ENCODE peak calls at places on chromosome 18, in eight cellular contexts. J is GM12865, F is endothelial cell, Z is AG04450, S is HL-60, K is A549, I is WERI-Rb-1, P is neural crest cell. Y is an unnamed sample.
A peak's percentile ranks its signal among the peaks of the same experiment; 100 is the strongest.

GRCh38 chr18:5475252-5475651 is 68.5 kb downstream of the EPB41L3 start:
- DNase-seq in J (no peak), K (no peak), Z (no peak), P (no peak), I (no peak), F (no peak), S (peak; percentile 65), Y (no peak)

GRCh38 chr18:30811580-30811979 is 231.0 kb downstream of the DSC3 start:
- DNase-seq in Z (no peak), F (no peak), K (no peak), P (no peak), I (no peak), J (no peak), S (no peak), Y (no peak)

GRCh38 chr18:69817335-69817935 is 130.2 kb downstream of the CD226 start:
- DNase-seq in Z (peak; percentile 95), P (no peak), K (no peak), F (no peak), J (peak; percentile 12), S (no peak), I (no peak), Y (peak; percentile 55)

GRCh38 chr18:44899832-44900231 is 219.1 kb downstream of the SETBP1 start:
- DNase-seq in Z (no peak), I (no peak), K (no peak), P (no peak), J (peak; percentile 19), F (no peak), S (no peak), Y (no peak)

GRCh38 chr18:36321636-36322407 is 24.3 kb downstream of the FHOD3 start:
- DNase-seq in P (no peak), Z (no peak), I (no peak), K (peak; percentile 26), S (no peak), J (no peak), F (no peak), Y (peak; percentile 48)

GRCh38 chr18:23701544-23702064 is 12.4 kb downstream of the LAMA3 start:
- DNase-seq in P (no peak), I (no peak), J (no peak), K (no peak), F (no peak), Z (no peak), S (no peak), Y (no peak)

GRCh38 chr18:58991127-58991798 is 126.6 kb downstream of the ZNF532 start:
- DNase-seq in Z (no peak), S (no peak), P (no peak), F (no peak), I (no peak), K (no peak), J (peak; percentile 80), Y (no peak)

GRCh38 chr18:63879684-63880083 is 7.8 kb upstream of the SERPINB2 start:
- DNase-seq in F (no peak), J (no peak), K (no peak), I (no peak), Z (no peak), S (no peak), P (no peak), Y (peak; percentile 29)

GRCh38 chr18:15005313-15006130 is 257.6 kb downstream of the ANKRD30B start:
- DNase-seq in K (no peak), Z (no peak), S (no peak), I (no peak), P (no peak), J (no peak), F (no peak), Y (no peak)

GRCh38 chr18:21955757-21956652 is 213.4 kb upstream of the GATA6 start:
- DNase-seq in J (peak; percentile 76), P (peak; percentile 81), K (peak; percentile 59), S (peak; percentile 36), Z (peak; percentile 33), I (peak; percentile 71), F (peak; percentile 81), Y (peak; percentile 51)

GRCh38 chr18:35040638-35040987 is 600 bp upstream of the MAPRE2 start:
- DNase-seq in P (no peak), J (no peak), K (no peak), Z (no peak), F (no peak), I (no peak), S (no peak), Y (no peak)

GRCh38 chr18:35043207-35043606 is 2.0 kb downstream of the MAPRE2 start:
- DNase-seq in Z (no peak), P (no peak), J (no peak), F (no peak), S (no peak), I (no peak), K (no peak), Y (no peak)

GRCh38 chr18:35040988-35041751 is at the start of gene MAPRE2:
- DNase-seq in S (peak; percentile 99), K (peak; percentile 95), P (peak; percentile 99), F (peak; percentile 99), Z (peak; percentile 95), I (peak; percentile 98), J (peak; percentile 98), Y (peak; percentile 96)

GRCh38 chr18:35042389-35043066 is 1.3 kb downstream of the MAPRE2 start:
- DNase-seq in J (peak; percentile 17), K (no peak), I (no peak), F (no peak), S (no peak), Z (no peak), P (no peak), Y (no peak)

GRCh38 chr18:35041752-35042379 is 653 bp downstream of the MAPRE2 start:
- DNase-seq in I (peak; percentile 30), P (no peak), F (no peak), S (no peak), Z (no peak), J (peak; percentile 25), K (no peak), Y (no peak)
- TF ChIP-seq CTCF in I (no peak), P (peak; percentile 17), F (no peak), S (no peak), Z (peak; percentile 10), J (no peak), K (no peak), Y (no peak)

DNA sequence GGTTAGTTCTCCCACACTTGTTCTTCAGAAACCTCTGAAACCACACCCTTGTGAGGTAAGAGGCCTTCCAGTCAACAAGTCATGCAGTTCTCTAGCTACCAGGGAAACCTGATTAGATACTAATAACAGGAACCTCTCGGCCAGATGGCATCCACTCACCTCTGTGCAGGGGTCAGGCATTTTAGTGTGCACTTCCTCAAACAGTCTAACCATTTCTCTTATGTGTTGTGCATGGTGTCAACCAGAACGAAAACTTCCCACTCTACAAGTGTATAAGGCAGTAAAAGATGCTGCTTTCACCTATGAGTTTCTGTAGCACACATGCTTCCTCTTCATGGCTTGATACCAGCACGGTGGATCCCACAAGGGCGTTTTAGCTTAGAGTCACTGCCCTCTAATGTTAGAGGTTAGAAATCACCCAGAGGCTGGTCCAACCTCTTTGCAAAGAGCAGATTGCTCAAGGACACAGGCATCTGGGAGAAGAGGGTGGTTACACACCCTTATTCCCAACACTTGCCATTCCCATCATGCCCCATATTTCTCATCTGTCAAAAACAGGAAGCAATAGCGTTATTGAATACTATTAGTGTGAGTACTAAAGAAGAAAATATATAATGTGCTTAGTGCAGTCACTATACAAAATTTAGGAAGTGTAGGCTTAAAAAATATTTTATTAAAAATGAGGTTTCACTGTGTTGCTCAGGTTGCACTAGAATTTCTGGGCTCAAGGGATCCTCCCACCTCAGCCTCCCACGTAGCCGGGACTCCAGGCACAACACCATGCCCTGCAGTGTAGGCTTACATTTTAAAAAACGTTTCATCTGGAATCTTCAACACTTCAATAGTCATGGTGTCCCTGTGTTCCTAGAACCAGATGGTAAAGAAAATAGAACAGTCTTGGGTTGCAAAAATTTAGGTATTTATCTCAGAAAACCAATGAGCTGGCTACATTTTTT is 34.5 kb upstream of the RAB31 start:
- DNase-seq in F (no peak), P (no peak), J (peak; percentile 96), K (peak; percentile 97), I (peak; percentile 51), Z (no peak), S (peak; percentile 64), Y (peak; percentile 66)
- TF ChIP-seq CTCF in F (no peak), P (no peak), J (peak; percentile 38), K (peak; percentile 52), I (peak; percentile 44), Z (peak; percentile 28), S (no peak), Y (peak; percentile 68)

GRCh38 chr18:8084160-8084559 is 517.0 kb downstream of the PTPRM start:
- DNase-seq in F (peak; percentile 61), J (peak; percentile 10), I (peak; percentile 78), K (peak; percentile 38), S (peak; percentile 12), Z (peak; percentile 6), P (peak; percentile 15), Y (peak; percentile 45)
- TF ChIP-seq CTCF in F (peak; percentile 79), J (peak; percentile 18), I (peak; percentile 82), K (peak; percentile 18), S (peak; percentile 42), Z (peak; percentile 68), P (peak; percentile 73), Y (peak; percentile 83)

GRCh38 chr18:13558132-13558531 is 168.2 kb downstream of the FAM210A start:
- DNase-seq in F (peak; percentile 36), I (peak; percentile 52), P (peak; percentile 31), K (peak; percentile 36), Z (no peak), S (no peak), J (peak; percentile 82), Y (no peak)
- TF ChIP-seq CTCF in F (peak; percentile 51), I (peak; percentile 79), P (peak; percentile 68), K (peak; percentile 48), Z (peak; percentile 55), S (peak; percentile 84), J (peak; percentile 85), Y (peak; percentile 69)

Y was measured in HFFc6.